ENCODE peak calls at places on chromosomes 2 and 18, in seven cellular contexts. One of them, this sample, is unnamed.

GRCh38 chr2:44753552-44754285 is 187.8 kb upstream of the SIX3 start:
- DNase-seq in epithelial cell of esophagus: no peak
- DNase-seq in aorta: no peak
- DNase-seq in heart left ventricle: no peak
- DNase-seq in LoVo: no peak
- DNase-seq in cardiac fibroblast: peak
- DNase-seq in activated CD4-positive, alpha-beta T cell treated with anti-CD3 and anti-CD28 coated beads, Interleukin-2, amount 50 U/mL, for 4 hours: no peak
- DNase-seq in this sample: no peak

GRCh38 chr18:47928466-47928865 is 2.0 kb downstream of the SMAD2 start:
- DNase-seq in epithelial cell of esophagus: peak
- DNase-seq in aorta: no peak
- DNase-seq in heart left ventricle: no peak
- DNase-seq in LoVo: no peak
- DNase-seq in cardiac fibroblast: peak
- DNase-seq in activated CD4-positive, alpha-beta T cell treated with anti-CD3 and anti-CD28 coated beads, Interleukin-2, amount 50 U/mL, for 4 hours: no peak
- DNase-seq in this sample: no peak

GRCh38 chr2:1156526-1156925 is 205.9 kb downstream of the SNTG2 start:
- DNase-seq in epithelial cell of esophagus: no peak
- DNase-seq in aorta: no peak
- DNase-seq in heart left ventricle: no peak
- DNase-seq in LoVo: no peak
- DNase-seq in cardiac fibroblast: no peak
- DNase-seq in activated CD4-positive, alpha-beta T cell treated with anti-CD3 and anti-CD28 coated beads, Interleukin-2, amount 50 U/mL, for 4 hours: no peak
- DNase-seq in this sample: no peak

GRCh38 chr2:97900806-97901205 is 94.9 kb downstream of the TMEM131 start:
- DNase-seq in epithelial cell of esophagus: peak
- DNase-seq in aorta: no peak
- DNase-seq in heart left ventricle: no peak
- DNase-seq in LoVo: no peak
- DNase-seq in cardiac fibroblast: peak
- DNase-seq in activated CD4-positive, alpha-beta T cell treated with anti-CD3 and anti-CD28 coated beads, Interleukin-2, amount 50 U/mL, for 4 hours: no peak
- DNase-seq in this sample: no peak

GRCh38 chr2:41364842-41365241 is 683.0 kb upstream of the PKDCC start:
- DNase-seq in epithelial cell of esophagus: no peak
- DNase-seq in aorta: no peak
- DNase-seq in heart left ventricle: no peak
- DNase-seq in LoVo: no peak
- DNase-seq in cardiac fibroblast: no peak
- DNase-seq in activated CD4-positive, alpha-beta T cell treated with anti-CD3 and anti-CD28 coated beads, Interleukin-2, amount 50 U/mL, for 4 hours: no peak
- DNase-seq in this sample: no peak

GRCh38 chr2:79935771-79936657 is 368.5 kb downstream of the LRRTM1 start:
- DNase-seq in epithelial cell of esophagus: peak
- DNase-seq in aorta: no peak
- DNase-seq in heart left ventricle: peak
- DNase-seq in LoVo: peak
- DNase-seq in cardiac fibroblast: peak
- DNase-seq in activated CD4-positive, alpha-beta T cell treated with anti-CD3 and anti-CD28 coated beads, Interleukin-2, amount 50 U/mL, for 4 hours: no peak
- DNase-seq in this sample: no peak

GRCh38 chr2:213065583-213066444 is 85.6 kb downstream of the IKZF2 start:
- DNase-seq in epithelial cell of esophagus: peak
- DNase-seq in aorta: no peak
- DNase-seq in heart left ventricle: peak
- DNase-seq in LoVo: no peak
- DNase-seq in cardiac fibroblast: peak
- DNase-seq in activated CD4-positive, alpha-beta T cell treated with anti-CD3 and anti-CD28 coated beads, Interleukin-2, amount 50 U/mL, for 4 hours: no peak
- DNase-seq in this sample: no peak

GRCh38 chr2:201795608-201796477 is 10.5 kb upstream of the CDK15 start:
- DNase-seq in epithelial cell of esophagus: peak
- DNase-seq in aorta: no peak
- DNase-seq in heart left ventricle: no peak
- DNase-seq in LoVo: peak
- DNase-seq in cardiac fibroblast: peak
- DNase-seq in activated CD4-positive, alpha-beta T cell treated with anti-CD3 and anti-CD28 coated beads, Interleukin-2, amount 50 U/mL, for 4 hours: no peak
- DNase-seq in this sample: no peak

GRCh38 chr2:56707650-56708049 is 523.9 kb downstream of the CCDC85A start:
- DNase-seq in epithelial cell of esophagus: no peak
- DNase-seq in aorta: no peak
- DNase-seq in heart left ventricle: no peak
- DNase-seq in LoVo: no peak
- DNase-seq in cardiac fibroblast: no peak
- DNase-seq in activated CD4-positive, alpha-beta T cell treated with anti-CD3 and anti-CD28 coated beads, Interleukin-2, amount 50 U/mL, for 4 hours: no peak
- DNase-seq in this sample: no peak

GRCh38 chr2:26848336-26849055 is 564 bp downstream of the DPYSL5 start:
- DNase-seq in epithelial cell of esophagus: no peak
- DNase-seq in aorta: no peak
- DNase-seq in heart left ventricle: no peak
- DNase-seq in LoVo: no peak
- DNase-seq in cardiac fibroblast: no peak
- DNase-seq in activated CD4-positive, alpha-beta T cell treated with anti-CD3 and anti-CD28 coated beads, Interleukin-2, amount 50 U/mL, for 4 hours: no peak
- DNase-seq in this sample: no peak

GRCh38 chr18:21851327-21851961 is 110.9 kb downstream of the MIB1 start:
- DNase-seq in epithelial cell of esophagus: peak
- DNase-seq in aorta: no peak
- DNase-seq in heart left ventricle: no peak
- DNase-seq in LoVo: no peak
- DNase-seq in cardiac fibroblast: peak
- DNase-seq in activated CD4-positive, alpha-beta T cell treated with anti-CD3 and anti-CD28 coated beads, Interleukin-2, amount 50 U/mL, for 4 hours: no peak
- DNase-seq in this sample: no peak

GRCh38 chr2:27582129-27582694 is 630 bp upstream of the ZNF512 start:
- DNase-seq in epithelial cell of esophagus: no peak
- DNase-seq in aorta: peak
- DNase-seq in heart left ventricle: no peak
- DNase-seq in LoVo: no peak
- DNase-seq in cardiac fibroblast: no peak
- DNase-seq in activated CD4-positive, alpha-beta T cell treated with anti-CD3 and anti-CD28 coated beads, Interleukin-2, amount 50 U/mL, for 4 hours: no peak
- DNase-seq in this sample: no peak

GRCh38 chr18:13284330-13285027 is 65.9 kb downstream of the LDLRAD4 start:
- DNase-seq in epithelial cell of esophagus: no peak
- DNase-seq in aorta: peak
- DNase-seq in heart left ventricle: peak
- DNase-seq in LoVo: no peak
- DNase-seq in cardiac fibroblast: no peak
- DNase-seq in activated CD4-positive, alpha-beta T cell treated with anti-CD3 and anti-CD28 coated beads, Interleukin-2, amount 50 U/mL, for 4 hours: no peak
- DNase-seq in this sample: no peak

GRCh38 chr18:45764000-45764686 is 40.2 kb downstream of the SLC14A1 start:
- DNase-seq in epithelial cell of esophagus: peak
- DNase-seq in aorta: no peak
- DNase-seq in heart left ventricle: no peak
- DNase-seq in LoVo: no peak
- DNase-seq in cardiac fibroblast: peak
- DNase-seq in activated CD4-positive, alpha-beta T cell treated with anti-CD3 and anti-CD28 coated beads, Interleukin-2, amount 50 U/mL, for 4 hours: no peak
- DNase-seq in this sample: no peak

This sample was measured in stimulated activated CD8-positive, alpha-beta memory T cell treated with anti-CD3 and anti-CD28 coated beads, Interleukin-7, amount 100 ng/mL, for 4 hours.